ENCODE peak calls at places on chromosomes 11 and 22, in four cellular contexts. One of them, this sample, is unnamed. For H3K36me3, the result is how much of the 10 kb centered on the place peaks cover.

GRCh38 chr11:102653744-102654291 is 28.7 kb upstream of the MMP20 start:
- DNase-seq in cardiac muscle cell: no peak
- DNase-seq in body of pancreas: no peak
- DNase-seq in spleen: no peak
- DNase-seq in this sample: no peak

GRCh38 chr11:113881856-113882255 is 6.5 kb upstream of the USP28 start:
- DNase-seq in cardiac muscle cell: no peak
- DNase-seq in body of pancreas: no peak
- DNase-seq in spleen: no peak
- DNase-seq in this sample: no peak

GRCh38 chr22:35450824-35451541 is 51.0 kb downstream of the MCM5 start:
- DNase-seq in cardiac muscle cell: no peak
- DNase-seq in body of pancreas: no peak
- DNase-seq in spleen: no peak
- DNase-seq in this sample: no peak

GRCh38 chr11:77287615-77288273 is 13.7 kb downstream of the GDPD4 start:
- DNase-seq in cardiac muscle cell: peak
- DNase-seq in body of pancreas: no peak
- DNase-seq in spleen: no peak
- DNase-seq in this sample: no peak

GRCh38 chr22:39290724-39291161 is 28.7 kb downstream of the RPL3 start:
- DNase-seq in cardiac muscle cell: peak
- DNase-seq in body of pancreas: peak
- DNase-seq in spleen: no peak
- DNase-seq in this sample: peak

GRCh38 chr22:42289671-42290269 is 19.3 kb upstream of the TCF20 start:
- DNase-seq in cardiac muscle cell: peak
- DNase-seq in body of pancreas: no peak
- DNase-seq in spleen: peak
- DNase-seq in this sample: no peak

GRCh38 chr22:40602231-40602630 is 34.3 kb downstream of the MRTFA start:
- DNase-seq in cardiac muscle cell: peak
- DNase-seq in body of pancreas: no peak
- DNase-seq in spleen: no peak
- DNase-seq in this sample: no peak

GRCh38 chr22:31106651-31107205 is 640 bp downstream of the SELENOM start:
- DNase-seq in cardiac muscle cell: peak
- DNase-seq in body of pancreas: no peak
- DNase-seq in spleen: no peak
- DNase-seq in this sample: no peak

GRCh38 chr11:36186340-36186739 is 102.9 kb downstream of the COMMD9 start:
- DNase-seq in cardiac muscle cell: peak
- DNase-seq in body of pancreas: no peak
- DNase-seq in spleen: no peak
- DNase-seq in this sample: no peak

GRCh38 chr11:129620705-129621104 is 194.9 kb upstream of the TMEM45B start:
- DNase-seq in cardiac muscle cell: no peak
- DNase-seq in body of pancreas: no peak
- DNase-seq in spleen: no peak
- DNase-seq in this sample: no peak

GRCh38 chr11:18775492-18776292 is 15.9 kb downstream of the PTPN5 start:
- DNase-seq in cardiac muscle cell: peak
- DNase-seq in body of pancreas: peak
- DNase-seq in spleen: no peak
- DNase-seq in this sample: peak

GRCh38 chr11:45455536-45455935 is 169.4 kb upstream of the SYT13 start:
- DNase-seq in cardiac muscle cell: peak
- DNase-seq in body of pancreas: no peak
- DNase-seq in spleen: peak
- DNase-seq in this sample: no peak

GRCh38 chr11:91947215-91947614 is 277.4 kb upstream of the FAT3 start:
- DNase-seq in cardiac muscle cell: no peak
- DNase-seq in body of pancreas: peak
- DNase-seq in spleen: no peak
- DNase-seq in this sample: no peak

GRCh38 chr11:74538680-74539079 is 45.2 kb upstream of the LIPT2 start:
- DNase-seq in cardiac muscle cell: no peak
- DNase-seq in body of pancreas: no peak
- DNase-seq in spleen: no peak
- DNase-seq in this sample: no peak

GRCh38 chr11:117701781-117702180 is 95.2 kb downstream of the DSCAML1 start:
- DNase-seq in cardiac muscle cell: no peak
- DNase-seq in body of pancreas: no peak
- DNase-seq in spleen: peak
- DNase-seq in this sample: no peak

GRCh38 chr11:109644158-109644557 is 222.2 kb downstream of the C11orf87 start:
- DNase-seq in cardiac muscle cell: peak
- DNase-seq in body of pancreas: peak
- DNase-seq in spleen: no peak
- DNase-seq in this sample: no peak

GRCh38 chr11:7493670-7494069 is 8.4 kb downstream of the OLFML1 start:
- DNase-seq in cardiac muscle cell: no peak
- DNase-seq in body of pancreas: no peak
- DNase-seq in spleen: no peak
- DNase-seq in this sample: no peak

GRCh38 chr11:32334822-32335221 is 100.5 kb downstream of the WT1 start:
- DNase-seq in cardiac muscle cell: no peak
- DNase-seq in body of pancreas: no peak
- DNase-seq in spleen: no peak
- DNase-seq in this sample: no peak

GRCh38 chr11:128594246-128594645 is 6.9 kb upstream of the ETS1 start:
- DNase-seq in cardiac muscle cell: no peak
- DNase-seq in body of pancreas: no peak
- DNase-seq in spleen: no peak
- DNase-seq in this sample: no peak

DNA sequence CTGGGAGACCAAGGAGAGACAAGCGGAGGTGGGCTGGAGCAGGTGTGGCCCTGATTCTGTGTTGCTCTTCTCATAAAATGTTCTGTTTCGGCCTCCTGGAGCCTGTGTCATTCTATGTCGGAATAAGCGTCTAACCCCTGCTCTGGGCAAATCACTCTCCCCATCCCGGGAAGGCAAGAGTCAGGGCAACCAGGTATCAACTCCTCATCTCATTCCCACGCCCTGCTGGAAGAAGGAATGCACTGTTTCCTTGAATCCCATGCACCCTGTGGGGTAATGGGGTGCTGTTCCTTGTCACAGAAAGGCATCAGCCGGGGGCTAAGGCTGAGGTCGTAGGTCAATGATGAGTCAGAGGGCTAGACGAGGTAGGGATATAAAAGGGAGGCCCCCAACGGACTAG is 2.6 kb downstream of the FAM180B start:
- DNase-seq in cardiac muscle cell: no peak
- DNase-seq in body of pancreas: no peak
- DNase-seq in spleen: peak
- DNase-seq in this sample: no peak
- H3K4me3 ChIP-seq in cardiac muscle cell: no peak
- H3K4me3 ChIP-seq in body of pancreas: no peak
- H3K4me3 ChIP-seq in spleen: peak
- H3K4me3 ChIP-seq in this sample: peak

DNA sequence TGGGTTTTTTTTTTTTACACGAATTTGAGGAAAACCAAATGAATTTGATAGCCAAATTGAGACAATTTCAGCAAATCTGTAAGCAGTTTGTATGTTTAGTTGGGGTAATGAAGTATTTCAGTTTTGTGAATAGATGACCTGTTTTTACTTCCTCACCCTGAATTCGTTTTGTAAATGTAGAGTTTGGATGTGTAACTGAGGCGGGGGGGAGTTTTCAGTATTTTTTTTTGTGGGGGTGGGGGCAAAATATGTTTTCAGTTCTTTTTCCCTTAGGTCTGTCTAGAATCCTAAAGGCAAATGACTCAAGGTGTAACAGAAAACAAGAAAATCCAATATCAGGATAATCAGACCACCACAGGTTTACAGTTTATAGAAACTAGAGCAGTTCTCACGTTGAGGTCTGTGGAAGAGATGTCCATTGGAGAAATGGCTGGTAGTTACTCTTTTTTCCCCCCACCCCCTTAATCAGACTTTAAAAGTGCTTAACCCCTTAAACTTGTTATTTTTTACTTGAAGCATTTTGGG is 2.2 kb downstream of the MALAT1 start:
- DNase-seq in cardiac muscle cell: no peak
- DNase-seq in body of pancreas: no peak
- DNase-seq in spleen: no peak
- DNase-seq in this sample: no peak
- H3K36me3 ChIP-seq in cardiac muscle cell: half or more
- H3K36me3 ChIP-seq in body of pancreas: under half
- H3K36me3 ChIP-seq in spleen: under half
- H3K36me3 ChIP-seq in this sample: half or more

GRCh38 chr11:33376331-33377099 is 119.3 kb downstream of the HIPK3 start:
- DNase-seq in cardiac muscle cell: peak
- DNase-seq in body of pancreas: no peak
- DNase-seq in spleen: no peak
- DNase-seq in this sample: no peak
- H3K4me3 ChIP-seq in cardiac muscle cell: peak
- H3K4me3 ChIP-seq in body of pancreas: no peak
- H3K4me3 ChIP-seq in spleen: peak
- H3K4me3 ChIP-seq in this sample: peak

GRCh38 chr11:108101090-108101775 is 20.1 kb upstream of the ACAT1 start:
- DNase-seq in cardiac muscle cell: no peak
- DNase-seq in body of pancreas: no peak
- DNase-seq in spleen: no peak
- DNase-seq in this sample: no peak

GRCh38 chr11:108092134-108092533 is 29.2 kb upstream of the ACAT1 start:
- DNase-seq in cardiac muscle cell: no peak
- DNase-seq in body of pancreas: no peak
- DNase-seq in spleen: no peak
- DNase-seq in this sample: no peak

GRCh38 chr11:108093128-108093904 is 28.1 kb upstream of the ACAT1 start:
- DNase-seq in cardiac muscle cell: no peak
- DNase-seq in body of pancreas: no peak
- DNase-seq in spleen: no peak
- DNase-seq in this sample: no peak

GRCh38 chr11:108097179-108097578 is 24.2 kb upstream of the ACAT1 start:
- DNase-seq in cardiac muscle cell: no peak
- DNase-seq in body of pancreas: no peak
- DNase-seq in spleen: no peak
- DNase-seq in this sample: no peak
- H3K36me3 ChIP-seq in cardiac muscle cell: half or more
- H3K36me3 ChIP-seq in body of pancreas: under half
- H3K36me3 ChIP-seq in spleen: under half
- H3K36me3 ChIP-seq in this sample: half or more

DNA sequence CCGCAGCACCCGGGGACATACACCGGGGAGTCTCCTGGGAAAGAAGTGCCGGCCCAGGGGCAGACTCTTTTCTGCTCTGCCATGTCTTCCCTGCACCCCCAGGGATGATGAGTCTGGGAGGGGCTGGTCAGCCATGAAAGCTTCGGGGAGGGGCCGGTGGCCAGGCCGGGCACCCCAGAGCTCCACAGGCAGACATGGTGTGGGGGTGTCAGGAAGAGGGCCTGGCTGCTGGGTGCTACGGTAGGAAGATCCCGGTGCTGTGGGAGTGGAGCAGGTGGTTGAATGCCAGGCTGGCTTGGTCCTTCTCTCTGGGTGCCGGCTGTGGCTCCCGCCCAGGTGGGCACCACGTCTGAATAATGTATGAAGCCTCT is 17.4 kb downstream of the LSP1 start:
- DNase-seq in cardiac muscle cell: no peak
- DNase-seq in body of pancreas: no peak
- DNase-seq in spleen: peak
- DNase-seq in this sample: no peak
- H3K4me3 ChIP-seq in cardiac muscle cell: no peak
- H3K4me3 ChIP-seq in body of pancreas: no peak
- H3K4me3 ChIP-seq in spleen: peak
- H3K4me3 ChIP-seq in this sample: peak

DNA sequence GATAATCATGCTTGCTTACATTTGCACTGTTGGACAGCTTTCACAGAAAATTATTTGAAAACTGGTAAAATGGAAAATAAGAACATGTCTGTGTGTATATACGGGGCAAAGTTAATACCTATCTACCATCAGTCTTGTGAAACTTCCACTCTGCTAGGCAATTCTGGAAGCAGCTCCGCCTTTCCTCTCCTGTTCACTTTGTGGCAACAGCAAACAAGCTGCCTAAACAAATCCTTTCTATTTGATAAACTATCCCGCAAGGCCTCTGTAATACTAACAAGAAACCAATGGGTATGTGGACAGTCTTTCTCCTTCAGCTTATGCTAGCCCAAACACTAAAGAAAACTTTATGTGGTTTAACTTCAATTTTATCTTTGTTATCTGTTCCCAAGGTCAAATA is 39.2 kb upstream of the RAPSN start:
- DNase-seq in cardiac muscle cell: no peak
- DNase-seq in body of pancreas: no peak
- DNase-seq in spleen: no peak
- DNase-seq in this sample: no peak
- H3K36me3 ChIP-seq in cardiac muscle cell: under half
- H3K36me3 ChIP-seq in body of pancreas: under half
- H3K36me3 ChIP-seq in spleen: under half
- H3K36me3 ChIP-seq in this sample: half or more